ENCODE peak calls at places on chromosomes 11 and 22, in five cellular contexts. I is adrenal gland, Z is GM23338, S is uterus, U is IMR-90. D is an unnamed sample.

GRCh38 chr22:33529424-33530113 is 390.7 kb downstream of the LARGE1 start:
- DNase-seq in I (peak), S (no peak), U (peak), Z (no peak), D (no peak)

GRCh38 chr11:113166280-113166679 is 148.1 kb upstream of the TTC12 start:
- DNase-seq in Z (no peak), S (no peak), I (no peak), U (no peak), D (no peak)

GRCh38 chr11:11973361-11973800 is 35.0 kb downstream of the DKK3 start:
- DNase-seq in Z (no peak), U (peak), S (peak), I (peak), D (no peak)

GRCh38 chr11:72528121-72528520 is 93.8 kb upstream of the CLPB start:
- DNase-seq in U (no peak), Z (no peak), I (no peak), S (no peak), D (no peak)

GRCh38 chr22:21936151-21936778 is 16.4 kb downstream of the PPM1F start:
- DNase-seq in U (peak), S (no peak), I (no peak), Z (no peak), D (no peak)

GRCh38 chr11:118947999-118948398 is 8.1 kb upstream of the UPK2 start:
- DNase-seq in I (no peak), S (no peak), U (no peak), Z (no peak), D (no peak)

GRCh38 chr11:17722000-17722643 is 2.8 kb downstream of the MYOD1 start:
- DNase-seq in S (no peak), U (peak), Z (peak), I (no peak), D (no peak)

GRCh38 chr22:23826510-23827350 is 12.1 kb downstream of the DERL3 start:
- DNase-seq in S (no peak), Z (no peak), I (no peak), U (peak), D (no peak)

GRCh38 chr11:61056566-61056965 is 45.7 kb upstream of the CD5 start:
- DNase-seq in I (no peak), S (no peak), Z (peak), U (no peak), D (no peak)

GRCh38 chr22:26740253-26740652 is 82.9 kb downstream of the MIAT start:
- DNase-seq in S (no peak), I (no peak), Z (peak), U (no peak), D (no peak)

GRCh38 chr22:32994046-32994827 is 63.9 kb downstream of the SYN3 start:
- DNase-seq in S (no peak), I (no peak), U (no peak), Z (peak), D (no peak)

GRCh38 chr11:45173064-45173463 is 26.6 kb downstream of the PRDM11 start:
- DNase-seq in Z (no peak), U (no peak), I (no peak), S (no peak), D (no peak)

GRCh38 chr11:66692446-66692845 is 14.8 kb upstream of the RBM4B start:
- DNase-seq in I (no peak), Z (no peak), S (no peak), U (no peak), D (no peak)

GRCh38 chr11:87878373-87878779 is 296.9 kb downstream of the RAB38 start:
- DNase-seq in I (peak), S (no peak), Z (peak), U (peak), D (peak)

GRCh38 chr22:48855593-48856307 is 971.9 kb downstream of the BRD1 start:
- DNase-seq in Z (no peak), U (no peak), I (no peak), S (no peak), D (no peak)

GRCh38 chr11:2237457-2238238 is 32.7 kb downstream of the ASCL2 start:
- DNase-seq in Z (no peak), U (no peak), S (no peak), I (no peak), D (no peak)

GRCh38 chr22:19577422-19577966 is 53.3 kb upstream of the CLDN5 start:
- DNase-seq in Z (peak), S (no peak), I (no peak), U (no peak), D (no peak)

GRCh38 chr11:12330491-12331231 is 46.7 kb upstream of the PARVA start:
- DNase-seq in Z (peak), U (peak), I (no peak), S (no peak), D (no peak)

GRCh38 chr11:46342237-46342636 is 5.0 kb upstream of the DGKZ start:
- DNase-seq in U (no peak), S (no peak), Z (peak), I (no peak), D (no peak)

GRCh38 chr11:77559686-77560425 is 29.9 kb upstream of the AQP11 start:
- DNase-seq in I (peak), U (peak), S (no peak), Z (no peak), D (peak)

GRCh38 chr11:126256216-126256615 is 12.5 kb downstream of the SRPRA start:
- DNase-seq in Z (no peak), U (no peak), I (no peak), S (no peak), D (no peak)

GRCh38 chr11:74147199-74147929 is 23.4 kb downstream of the C2CD3 start:
- DNase-seq in I (peak), U (peak), S (no peak), Z (no peak), D (no peak)

GRCh38 chr11:106706355-106706754 is 311.9 kb downstream of the GUCY1A2 start:
- DNase-seq in I (no peak), U (peak), S (no peak), Z (no peak), D (peak)

GRCh38 chr11:16326679-16327297 is 29.6 kb downstream of the SOX6 start:
- DNase-seq in I (no peak), S (no peak), Z (no peak), U (peak), D (no peak)

GRCh38 chr11:32597914-32598313 is 14.3 kb downstream of the EIF3M start:
- DNase-seq in S (no peak), I (no peak), Z (no peak), U (no peak), D (no peak)

GRCh38 chr11:134677338-134677948 is 265.4 kb upstream of the B3GAT1 start:
- DNase-seq in S (no peak), U (no peak), I (no peak), Z (no peak), D (no peak)

GRCh38 chr11:75588067-75588481 is 26.0 kb downstream of the SERPINH1 start:
- DNase-seq in Z (no peak), I (peak), S (no peak), U (no peak), D (no peak)

GRCh38 chr11:100675115-100675650 is 11.9 kb upstream of the ARHGAP42 start:
- DNase-seq in I (no peak), Z (no peak), U (no peak), S (no peak), D (no peak)

GRCh38 chr11:11882539-11882938 is 40.8 kb downstream of the USP47 start:
- DNase-seq in Z (no peak), I (no peak), S (no peak), U (no peak), D (no peak)

GRCh38 chr22:49453816-49454215 is 373.9 kb downstream of the BRD1 start:
- DNase-seq in U (no peak), I (no peak), S (no peak), Z (no peak), D (no peak)

GRCh38 chr11:70158201-70158600 is 44.9 kb upstream of the FADD start:
- DNase-seq in I (no peak), U (peak), S (no peak), Z (peak), D (no peak)

GRCh38 chr11:78168539-78169477 is 19.6 kb downstream of the KCTD21 start:
- DNase-seq in U (peak), I (peak), Z (no peak), S (peak), D (peak)

GRCh38 chr22:38788417-38788816 is 5.5 kb downstream of the DNAL4 start:
- DNase-seq in S (no peak), U (peak), Z (no peak), I (peak), D (peak)

GRCh38 chr22:41284465-41284864 is 1.5 kb downstream of the RANGAP1 start:
- DNase-seq in Z (no peak), S (no peak), I (no peak), U (no peak), D (no peak)

GRCh38 chr11:58097437-58097836 is 27.9 kb downstream of the OR9I1 start:
- DNase-seq in S (no peak), U (no peak), I (no peak), Z (no peak), D (no peak)

GRCh38 chr11:134047586-134047999 is 21.3 kb upstream of the JAM3 start:
- DNase-seq in U (peak), Z (no peak), I (peak), S (peak), D (peak)

GRCh38 chr11:19670030-19670761 is 42.4 kb upstream of the NAV2 start:
- DNase-seq in U (peak), Z (peak), S (no peak), I (no peak), D (no peak)

GRCh38 chr11:71086687-71087258 is 165.6 kb downstream of the SHANK2 start:
- DNase-seq in Z (peak), S (no peak), U (peak), I (peak), D (no peak)

DNA sequence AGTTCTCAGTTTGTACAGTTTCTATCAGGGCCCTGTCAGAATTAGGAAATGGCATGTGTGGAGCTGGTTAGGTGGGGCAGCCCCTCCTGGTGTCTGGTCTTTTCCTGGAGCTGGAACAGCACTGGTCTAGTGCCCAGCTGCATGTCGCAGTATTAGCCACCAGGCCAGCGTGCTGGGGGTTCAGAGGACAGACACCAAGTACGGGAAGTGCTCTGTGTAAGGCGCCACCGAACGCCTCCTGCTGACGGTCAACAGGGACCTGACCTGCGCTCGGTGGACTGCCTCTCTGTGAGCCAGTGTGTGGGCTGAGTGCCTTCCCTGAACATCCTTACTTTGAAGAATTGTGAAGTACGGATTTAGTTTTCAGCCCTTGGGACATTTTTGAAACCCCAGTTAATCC is 33.9 kb downstream of the AP2A2 start:
- DNase-seq in S (no peak), I (no peak), Z (no peak), U (no peak), D (no peak)
- TF ChIP-seq CTCF in S (no peak), I (no peak), Z (no peak), U (no peak), D (no peak)

GRCh38 chr22:46250035-46250782 is at the start of gene CDPF1:
- DNase-seq in U (peak), Z (peak), I (peak), S (peak), D (peak)

GRCh38 chr22:46247443-46247975 is 2.6 kb downstream of the CDPF1 start:
- DNase-seq in I (no peak), U (no peak), S (no peak), Z (no peak), D (no peak)

GRCh38 chr22:46251816-46252380 is 1.8 kb upstream of the CDPF1 start:
- DNase-seq in I (no peak), Z (no peak), U (no peak), S (no peak), D (no peak)

GRCh38 chr22:46251266-46251665 is 1.2 kb upstream of the CDPF1 start:
- DNase-seq in S (no peak), Z (no peak), I (no peak), U (no peak), D (no peak)

GRCh38 chr22:46250783-46251125 is 661 bp upstream of the CDPF1 start:
- DNase-seq in Z (peak), S (no peak), U (no peak), I (no peak), D (no peak)
- H3K27ac ChIP-seq in Z (no peak), S (peak), U (peak), I (peak), D (no peak)

GRCh38 chr11:64654958-64655541 is 64.0 kb downstream of the SLC22A12 start:
- DNase-seq in S (no peak), Z (no peak), U (no peak), I (no peak), D (no peak)

GRCh38 chr11:64652586-64653387 is 61.8 kb downstream of the SLC22A12 start:
- DNase-seq in S (peak), I (peak), U (peak), Z (peak), D (peak)

GRCh38 chr11:64654439-64654838 is 63.4 kb downstream of the SLC22A12 start:
- DNase-seq in Z (no peak), I (no peak), U (no peak), S (no peak), D (no peak)

GRCh38 chr11:64650923-64651523 is 60.0 kb downstream of the SLC22A12 start:
- DNase-seq in U (peak), S (no peak), Z (peak), I (no peak), D (no peak)

GRCh38 chr11:64653388-64653973 is 62.5 kb downstream of the SLC22A12 start:
- DNase-seq in Z (peak), S (no peak), I (no peak), U (no peak), D (no peak)
- TF ChIP-seq CTCF in Z (no peak), S (no peak), I (peak), U (no peak), D (no peak)

GRCh38 chr22:31215018-31215535 is 3.0 kb downstream of the LIMK2 start:
- DNase-seq in U (no peak), I (no peak), S (no peak), Z (no peak), D (no peak)

GRCh38 chr22:31211504-31211861 is 615 bp upstream of the LIMK2 start:
- DNase-seq in S (peak), Z (no peak), U (no peak), I (no peak), D (no peak)

GRCh38 chr22:31210830-31211503 is 1.1 kb upstream of the LIMK2 start:
- DNase-seq in Z (no peak), S (no peak), I (peak), U (no peak), D (no peak)

GRCh38 chr22:31212783-31213626 is 907 bp downstream of the LIMK2 start:
- DNase-seq in S (no peak), U (no peak), Z (peak), I (no peak), D (no peak)

GRCh38 chr22:31211862-31212730 is at the start of gene LIMK2:
- DNase-seq in U (peak), S (peak), Z (peak), I (peak), D (peak)
- H3K27ac ChIP-seq in U (peak), S (peak), Z (peak), I (peak), D (no peak)

GRCh38 chr22:39959640-39960447 is at the start of gene TMA7B:
- DNase-seq in Z (peak), S (no peak), I (peak), U (peak), D (peak)
- TF ChIP-seq CTCF in Z (no peak), S (no peak), I (peak), U (peak), D (peak)